ENCODE peak calls at places on chromosomes 6 and 20, in eight cellular contexts. I is WTC11, W is HepG2, Y is H1, D is GM12878, Q is A549, N is K562, L is SK-N-SH. A is an unnamed sample.

GRCh38 chr6:99349620-99350141 is at the start of gene FAXC:
- DNase-seq in I (peak), W (peak), Y (no peak), D (no peak), Q (peak), N (peak), L (peak), A (peak)

GRCh38 chr6:104566411-104566810 is 293.3 kb downstream of the HACE1 start:
- DNase-seq in I (no peak), W (no peak), Y (no peak), D (no peak), Q (no peak), N (no peak), L (no peak), A (no peak)

GRCh38 chr6:156555117-156555516 is 222.1 kb upstream of the ARID1B start:
- DNase-seq in I (no peak), W (no peak), Y (no peak), D (no peak), Q (no peak), N (no peak), L (no peak), A (no peak)

GRCh38 chr6:48111143-48111506 is at the start of gene PTCHD4:
- DNase-seq in I (peak), W (peak), Y (peak), D (no peak), Q (peak), N (no peak), L (peak), A (peak)

GRCh38 chr20:51647674-51648570 is 105.4 kb upstream of the NFATC2 start:
- DNase-seq in I (no peak), W (peak), Y (no peak), D (no peak), Q (no peak), N (no peak), L (no peak), A (no peak)

GRCh38 chr6:70369332-70369950 is 43.9 kb upstream of the FAM135A start:
- DNase-seq in I (peak), W (peak), Y (peak), D (peak), Q (peak), N (peak), L (peak), A (peak)

GRCh38 chr20:46243707-46244628 is 64.3 kb downstream of the CDH22 start:
- DNase-seq in I (no peak), W (no peak), Y (no peak), D (no peak), Q (no peak), N (no peak), L (no peak), A (peak)

GRCh38 chr6:96537726-96538125 is 16.1 kb downstream of the UFL1 start:
- DNase-seq in I (no peak), W (no peak), Y (no peak), D (no peak), Q (no peak), N (no peak), L (no peak), A (no peak)

GRCh38 chr20:38032585-38033329 is 499 bp downstream of the TTI1 start:
- DNase-seq in I (no peak), W (peak), Y (no peak), D (no peak), Q (peak), N (peak), L (no peak), A (no peak)

GRCh38 chr6:144148891-144149290 is 1.4 kb upstream of the STX11 start:
- DNase-seq in I (no peak), W (no peak), Y (no peak), D (no peak), Q (no peak), N (no peak), L (no peak), A (peak)

GRCh38 chr6:32972353-32973143 is 4.2 kb downstream of the BRD2 start:
- DNase-seq in I (peak), W (no peak), Y (no peak), D (no peak), Q (no peak), N (peak), L (peak), A (no peak)

GRCh38 chr20:34042286-34042685 is 48.6 kb downstream of the RALY start:
- DNase-seq in I (no peak), W (no peak), Y (no peak), D (no peak), Q (no peak), N (no peak), L (no peak), A (no peak)

GRCh38 chr6:142485256-142485655 is 183.4 kb downstream of the ADGRG6 start:
- DNase-seq in I (no peak), W (no peak), Y (no peak), D (no peak), Q (no peak), N (no peak), L (no peak), A (peak)

GRCh38 chr6:46325561-46326525 is 155.1 kb upstream of the ENPP5 start:
- DNase-seq in I (no peak), W (no peak), Y (no peak), D (no peak), Q (no peak), N (no peak), L (no peak), A (peak)

GRCh38 chr20:1469925-1470571 is 3.4 kb upstream of the NSFL1C start:
- DNase-seq in I (peak), W (peak), Y (peak), D (peak), Q (peak), N (peak), L (peak), A (peak)

GRCh38 chr6:109824105-109824504 is 133.0 kb downstream of the FIG4 start:
- DNase-seq in I (no peak), W (no peak), Y (no peak), D (no peak), Q (no peak), N (no peak), L (no peak), A (no peak)

GRCh38 chr6:151098166-151098565 is 141.6 kb upstream of the AKAP12 start:
- DNase-seq in I (no peak), W (no peak), Y (no peak), D (no peak), Q (no peak), N (no peak), L (no peak), A (no peak)

GRCh38 chr6:112437053-112437452 is 89.9 kb downstream of the RFPL4B start:
- DNase-seq in I (no peak), W (no peak), Y (no peak), D (no peak), Q (no peak), N (no peak), L (no peak), A (no peak)
- TF ChIP-seq USF2 in I (no peak), W (no peak), Y (no peak), D (no peak), Q (no peak), N (no peak), L (no peak), A (no peak)

GRCh38 chr6:37566209-37566859 is 66.6 kb upstream of the CCDC167 start:
- DNase-seq in I (peak), W (no peak), Y (no peak), D (no peak), Q (no peak), N (peak), L (peak), A (no peak)
- TF ChIP-seq USF2 in I (peak), W (no peak), Y (peak), D (peak), Q (peak), N (peak), L (peak), A (peak)

GRCh38 chr6:116971959-116972358 is 94.9 kb downstream of the RFX6 start:
- DNase-seq in I (peak), W (peak), Y (no peak), D (no peak), Q (peak), N (peak), L (peak), A (peak)
- TF ChIP-seq USF2 in I (no peak), W (no peak), Y (no peak), D (no peak), Q (no peak), N (no peak), L (no peak), A (no peak)

GRCh38 chr20:50089140-50089786 is 23.7 kb downstream of the UBE2V1 start:
- DNase-seq in I (no peak), W (no peak), Y (no peak), D (no peak), Q (no peak), N (no peak), L (no peak), A (no peak)
- TF ChIP-seq USF2 in I (no peak), W (no peak), Y (no peak), D (no peak), Q (no peak), N (no peak), L (no peak), A (no peak)

GRCh38 chr6:24734166-24734565 is 15.2 kb upstream of the C6orf62 start:
- DNase-seq in I (no peak), W (no peak), Y (no peak), D (no peak), Q (no peak), N (no peak), L (no peak), A (no peak)
- TF ChIP-seq USF2 in I (no peak), W (no peak), Y (no peak), D (no peak), Q (no peak), N (no peak), L (no peak), A (no peak)

GRCh38 chr6:68559052-68559451 is 76.0 kb upstream of the ADGRB3 start:
- DNase-seq in I (no peak), W (no peak), Y (no peak), D (no peak), Q (no peak), N (peak), L (peak), A (no peak)

DNA sequence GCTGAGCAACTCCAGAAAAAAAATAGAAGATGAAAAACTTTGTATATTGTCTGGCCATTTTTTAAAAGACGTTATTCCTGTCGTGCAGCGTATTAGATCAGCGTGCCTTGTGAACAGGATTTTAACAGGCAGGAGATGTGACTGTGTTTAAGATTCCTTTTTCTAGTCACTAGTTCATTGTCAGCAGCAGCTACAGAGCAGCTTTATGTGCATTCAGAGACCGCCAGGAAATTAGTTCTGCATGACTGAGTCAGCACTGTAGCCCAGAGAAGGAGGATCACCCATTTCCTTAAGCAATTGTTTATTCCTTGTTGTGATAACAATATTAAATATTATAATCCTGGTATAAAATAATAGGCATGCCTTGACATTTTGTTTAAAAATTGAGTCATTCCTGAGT is 75.4 kb upstream of the ADGRB3 start:
- DNase-seq in I (no peak), W (no peak), Y (no peak), D (no peak), Q (no peak), N (peak), L (no peak), A (no peak)
- TF ChIP-seq USF2 in I (no peak), W (no peak), Y (no peak), D (no peak), Q (no peak), N (no peak), L (no peak), A (no peak)

GRCh38 chr20:53444386-53444785 is 149.3 kb downstream of the ZNF217 start:
- DNase-seq in I (no peak), W (no peak), Y (no peak), D (no peak), Q (no peak), N (no peak), L (no peak), A (no peak)
- TF ChIP-seq USF2 in I (no peak), W (no peak), Y (no peak), D (no peak), Q (no peak), N (no peak), L (no peak), A (no peak)

GRCh38 chr20:48609491-48609978 is 218.3 kb downstream of the PREX1 start:
- DNase-seq in I (no peak), W (peak), Y (no peak), D (peak), Q (no peak), N (no peak), L (no peak), A (no peak)
- TF ChIP-seq USF2 in I (no peak), W (no peak), Y (no peak), D (no peak), Q (no peak), N (no peak), L (no peak), A (no peak)

GRCh38 chr20:10242166-10242565 is 23.5 kb downstream of the SNAP25 start:
- DNase-seq in I (no peak), W (no peak), Y (no peak), D (no peak), Q (no peak), N (no peak), L (no peak), A (no peak)
- TF ChIP-seq USF2 in I (no peak), W (no peak), Y (no peak), D (no peak), Q (no peak), N (no peak), L (no peak), A (no peak)